ENCODE peak calls at places on chromosome 14, in five cellular contexts. C is H1, I is GM12878, E is HepG2, A is K562. Q is an unnamed sample.

GRCh38 chr14:39050389-39050788 is 52.6 kb downstream of the SEC23A start:
- DNase-seq in C (no peak), I (no peak), E (no peak), A (no peak), Q (no peak)

GRCh38 chr14:99191663-99192621 is 80.1 kb downstream of the BCL11B start:
- DNase-seq in C (no peak), I (no peak), E (no peak), A (no peak), Q (no peak)

GRCh38 chr14:76958975-76959710 is 69.4 kb downstream of the IRF2BPL start:
- DNase-seq in C (no peak), I (peak), E (peak), A (peak), Q (peak)

GRCh38 chr14:76957224-76957881 is 71.2 kb downstream of the IRF2BPL start:
- DNase-seq in C (no peak), I (no peak), E (no peak), A (no peak), Q (no peak)

GRCh38 chr14:29028973-29029582 is 262.5 kb downstream of the FOXG1 start:
- DNase-seq in C (peak), I (no peak), E (peak), A (no peak), Q (no peak)

GRCh38 chr14:104388631-104389325 is 190.8 kb upstream of the C14orf180 start:
- DNase-seq in C (no peak), I (no peak), E (no peak), A (no peak), Q (no peak)

GRCh38 chr14:72164420-72165150 is 232.4 kb downstream of the RGS6 start:
- DNase-seq in C (no peak), I (peak), E (no peak), A (no peak), Q (no peak)

GRCh38 chr14:49970474-49971147 is 77.7 kb downstream of the ARF6 start:
- DNase-seq in C (no peak), I (no peak), E (no peak), A (peak), Q (no peak)

GRCh38 chr14:42884100-42884499 is 1277.4 kb downstream of the LRFN5 start:
- DNase-seq in C (no peak), I (no peak), E (no peak), A (no peak), Q (no peak)

GRCh38 chr14:81579115-81579514 is 45.5 kb upstream of the SEL1L start:
- DNase-seq in C (no peak), I (no peak), E (no peak), A (no peak), Q (no peak)

GRCh38 chr14:74630881-74631690 is 19.0 kb upstream of the LTBP2 start:
- DNase-seq in C (no peak), I (no peak), E (no peak), A (no peak), Q (no peak)

GRCh38 chr14:69473271-69473670 is 11.3 kb upstream of the PLEKHD1 start:
- DNase-seq in C (no peak), I (no peak), E (no peak), A (no peak), Q (no peak)

GRCh38 chr14:59869381-59870255 is 958 bp downstream of the RTN1 start:
- DNase-seq in C (peak), I (no peak), E (no peak), A (no peak), Q (no peak)

GRCh38 chr14:104998801-104999200 is 13.2 kb downstream of the CLBA1 start:
- DNase-seq in C (no peak), I (no peak), E (no peak), A (no peak), Q (no peak)

GRCh38 chr14:95299271-95299670 is 20.4 kb downstream of the CLMN start:
- DNase-seq in C (no peak), I (no peak), E (no peak), A (no peak), Q (no peak)

GRCh38 chr14:88154321-88154720 is 149.4 kb downstream of the GPR65 start:
- DNase-seq in C (no peak), I (no peak), E (no peak), A (no peak), Q (no peak)

GRCh38 chr14:74846168-74846567 is 29.8 kb downstream of the PROX2 start:
- DNase-seq in C (no peak), I (no peak), E (no peak), A (no peak), Q (no peak)

GRCh38 chr14:73755434-73756014 is 41.3 kb upstream of the PNMA1 start:
- DNase-seq in C (no peak), I (no peak), E (no peak), A (peak), Q (no peak)

GRCh38 chr14:103128631-103129300 is 5.5 kb downstream of the TNFAIP2 start:
- DNase-seq in C (no peak), I (no peak), E (no peak), A (no peak), Q (no peak)

GRCh38 chr14:94716976-94717375 is 52.9 kb downstream of the GSC start:
- DNase-seq in C (no peak), I (no peak), E (no peak), A (no peak), Q (no peak)

GRCh38 chr14:75221797-75222196 is 45.4 kb upstream of the TMED10 start:
- DNase-seq in C (no peak), I (no peak), E (no peak), A (no peak), Q (no peak)

GRCh38 chr14:104114421-104115130 is 23.8 kb upstream of the KIF26A start:
- DNase-seq in C (no peak), I (no peak), E (no peak), A (no peak), Q (no peak)

GRCh38 chr14:69131176-69131575 is 21.7 kb downstream of the DCAF5 start:
- DNase-seq in C (no peak), I (no peak), E (no peak), A (no peak), Q (no peak)

GRCh38 chr14:91282954-91283645 is 38.6 kb upstream of the GPR68 start:
- DNase-seq in C (no peak), I (no peak), E (no peak), A (no peak), Q (no peak)
- TF ChIP-seq YY1 in C (no peak), I (no peak), E (no peak), A (no peak), Q (no peak)

DNA sequence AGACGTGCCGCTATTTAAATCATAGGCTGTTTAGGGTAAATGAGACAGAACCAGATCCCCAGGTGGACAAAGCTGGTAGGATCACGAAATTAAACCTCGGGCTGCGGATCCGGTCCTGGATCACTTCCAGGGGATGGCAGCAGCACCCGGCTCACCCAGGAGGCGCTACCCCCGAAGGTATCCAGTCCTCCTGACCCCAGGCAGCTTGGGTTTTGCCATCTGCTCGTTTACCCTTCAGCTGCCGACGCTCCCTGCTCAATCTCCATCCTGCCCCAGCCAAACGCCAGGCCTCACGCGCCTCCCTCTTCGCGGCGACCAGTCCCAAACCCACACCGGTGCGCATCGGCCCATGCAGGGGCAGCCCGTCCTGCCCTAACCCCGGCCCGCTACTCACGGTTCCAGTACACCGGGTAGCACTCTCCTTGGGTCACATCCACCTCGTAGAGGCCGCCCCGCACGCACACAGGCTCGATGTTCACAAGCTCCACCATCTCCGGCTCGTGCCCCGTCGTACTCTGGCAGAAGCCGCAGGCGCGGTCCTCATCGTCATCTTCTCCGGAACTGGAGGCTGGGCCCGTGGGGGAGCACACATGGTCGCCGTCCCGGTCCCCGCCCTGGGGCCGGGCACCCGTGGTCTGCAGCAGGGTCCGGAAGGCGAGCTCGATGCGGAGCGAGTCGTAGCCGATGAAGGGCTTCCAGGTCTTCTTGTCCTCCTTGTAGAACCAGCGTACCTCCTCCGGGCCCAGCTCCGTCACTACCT is 1.1 kb downstream of the DDHD1 start:
- DNase-seq in C (peak), I (no peak), E (peak), A (peak), Q (peak)
- TF ChIP-seq CTCF in C (peak), I (peak), E (peak), A (peak), Q (peak)

GRCh38 chr14:100748944-100749343 is 22.3 kb downstream of the DLK1 start:
- DNase-seq in C (no peak), I (no peak), E (no peak), A (no peak), Q (no peak)

GRCh38 chr14:100748403-100748802 is 21.7 kb downstream of the DLK1 start:
- DNase-seq in C (no peak), I (no peak), E (no peak), A (no peak), Q (no peak)

GRCh38 chr14:100747021-100747586 is 20.4 kb downstream of the DLK1 start:
- DNase-seq in C (no peak), I (no peak), E (peak), A (no peak), Q (peak)

GRCh38 chr14:100747736-100748135 is 21.0 kb downstream of the DLK1 start:
- DNase-seq in C (no peak), I (no peak), E (no peak), A (no peak), Q (no peak)

DNA sequence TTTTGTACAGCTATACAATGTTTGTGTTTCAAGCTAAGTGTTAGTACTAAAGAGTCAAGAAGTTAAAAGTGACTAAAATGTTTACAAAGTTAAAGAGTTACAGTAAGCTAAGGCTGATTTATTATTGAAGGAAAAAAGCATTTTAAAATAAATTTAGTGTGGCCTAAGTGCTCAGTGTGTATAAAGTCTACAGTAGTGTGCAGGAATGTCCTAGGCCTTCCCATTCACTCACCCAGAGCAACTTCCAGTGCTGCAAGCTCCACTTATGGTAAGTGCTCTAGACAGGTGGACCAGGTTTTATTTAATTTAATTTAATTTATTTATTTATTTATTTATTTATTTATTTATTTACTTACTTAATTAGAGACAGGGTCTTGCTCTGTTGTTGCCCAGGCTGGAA is 19.6 kb downstream of the DLK1 start:
- DNase-seq in C (no peak), I (no peak), E (no peak), A (no peak), Q (no peak)
- TF ChIP-seq POLR2A in C (no peak), I (no peak), E (no peak), A (no peak), Q (no peak)

GRCh38 chr14:91400696-91401095 is 16.9 kb downstream of the CCDC88C start:
- DNase-seq in C (no peak), I (no peak), E (no peak), A (no peak), Q (no peak)
- TF ChIP-seq YY1 in C (no peak), I (no peak), E (no peak), A (no peak), Q (no peak)

DNA sequence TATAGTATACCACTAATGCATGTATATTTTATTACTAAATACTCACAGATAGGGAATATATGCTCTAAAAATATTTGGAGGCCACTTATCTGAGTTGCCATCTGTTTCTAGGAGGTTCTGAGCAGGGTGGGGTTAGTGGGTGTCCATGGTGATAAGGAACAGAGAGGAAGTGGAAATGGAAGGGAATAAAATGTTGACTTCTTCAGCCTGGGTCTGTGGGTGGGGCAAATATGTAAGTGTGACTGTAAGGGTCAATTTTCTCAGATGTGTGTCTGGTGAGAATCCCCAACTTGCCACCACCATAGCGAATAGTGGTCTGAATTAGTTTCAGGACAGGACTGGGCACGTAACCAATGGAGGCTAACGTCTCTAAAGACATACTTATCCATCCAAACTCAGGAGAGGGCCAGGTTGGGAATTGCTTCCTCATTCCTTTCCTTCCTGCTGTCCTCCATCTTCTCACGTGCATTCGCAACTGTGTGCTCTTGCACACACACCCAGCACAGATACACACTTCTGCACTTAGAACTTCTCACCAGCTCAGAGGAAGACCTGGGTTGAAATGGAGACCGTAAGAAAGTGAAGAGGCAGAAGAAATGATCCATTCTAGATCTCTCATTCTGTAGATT is 54.2 kb upstream of the GZMB start:
- DNase-seq in C (no peak), I (no peak), E (no peak), A (peak), Q (no peak)
- TF ChIP-seq CTCF in C (no peak), I (no peak), E (no peak), A (no peak), Q (no peak)

GRCh38 chr14:55191101-55191880 is at the start of gene DLGAP5:
- DNase-seq in C (peak), I (peak), E (peak), A (peak), Q (peak)
- TF ChIP-seq POLR2A in C (peak), I (peak), E (peak), A (peak), Q (peak)

DNA sequence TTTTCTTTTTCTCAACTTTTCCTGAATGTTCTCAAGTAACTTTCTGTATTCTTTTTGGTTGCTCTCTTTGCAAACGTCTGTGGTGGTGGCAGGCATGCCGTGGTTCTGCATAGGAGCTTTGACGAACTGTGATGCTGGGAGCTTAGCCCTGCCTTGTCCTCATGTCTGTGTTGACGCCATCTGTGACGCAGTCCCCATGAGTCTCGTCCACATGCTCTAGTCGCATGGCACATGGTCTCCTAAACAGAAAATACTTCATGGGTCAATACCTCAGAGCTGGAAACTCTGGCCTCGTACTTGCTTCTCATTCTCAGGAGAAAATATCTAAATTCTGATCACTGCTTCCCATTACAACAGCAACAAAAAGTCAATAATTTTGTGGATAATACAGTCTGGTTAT is 50.3 kb upstream of the DYNC1H1 start:
- DNase-seq in C (no peak), I (no peak), E (no peak), A (no peak), Q (no peak)
- TF ChIP-seq YY1 in C (no peak), I (no peak), E (no peak), A (no peak), Q (no peak)

GRCh38 chr14:106681161-106681955 is 1155.0 kb downstream of the TMEM121 start:
- DNase-seq in C (no peak), I (no peak), E (no peak), A (no peak), Q (no peak)
- TF ChIP-seq CTCF in C (no peak), I (peak), E (peak), A (no peak), Q (no peak)

DNA sequence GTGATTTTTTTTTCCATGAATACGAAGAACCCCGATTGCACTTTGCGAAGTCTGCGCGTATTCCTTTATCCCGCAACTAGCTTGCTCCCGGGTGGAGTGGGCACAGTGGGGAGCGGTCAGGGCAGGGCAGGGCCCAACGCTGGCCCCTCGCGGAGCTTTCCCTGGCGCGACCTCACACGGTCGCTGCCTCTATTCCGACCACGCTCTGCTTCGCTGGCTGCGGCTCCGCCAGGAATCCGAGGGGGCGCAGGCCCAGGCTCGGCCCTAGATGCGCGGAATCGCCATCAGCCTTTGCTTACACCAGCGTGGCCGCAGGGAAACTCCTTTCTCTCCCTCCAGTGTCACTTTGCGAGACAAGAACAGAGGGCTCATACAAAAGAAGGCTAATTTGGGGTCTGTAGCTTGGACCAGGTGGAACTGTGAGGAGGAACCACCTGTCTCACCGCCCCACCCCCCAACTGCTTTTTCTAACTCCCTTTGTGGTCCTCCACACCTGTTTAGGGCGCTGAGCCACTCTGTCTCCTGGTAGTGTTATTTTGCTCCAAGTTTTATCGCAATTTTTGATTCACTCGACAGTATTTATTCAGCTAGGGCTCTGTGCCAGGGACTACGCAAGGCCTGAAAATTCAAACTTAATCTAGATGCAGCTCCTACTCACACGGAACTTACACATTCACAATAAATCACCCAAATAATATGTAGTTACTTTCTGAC is 3.1 kb upstream of the NKX2-1 start:
- DNase-seq in C (peak), I (no peak), E (no peak), A (no peak), Q (no peak)
- TF ChIP-seq POLR2A in C (no peak), I (no peak), E (no peak), A (no peak), Q (no peak)

Q was measured in HCT116.